ENCODE peak calls at places on chromosomes 3 and 15, in seven cellular contexts. S is stimulated activated CD4-positive, alpha-beta T cell treated with anti-CD3 and anti-CD28 coated beads, Interleukin-4, amount 100 ng/mL, for 48 hours; Y is NCI-H510A; O is endothelial cell; V is Caki2; G is neural progenitor cell; D is stimulated activated naive B cell treated with anti-CD40 and anti-IgM and Interleukin-4, amounts not matched to agents 10 μg/mL and 1 μg/mL and 100 μg/mL, for 72 hours. U is an unnamed sample.

GRCh38 chr3:120496278-120496975 is 45.6 kb upstream of the FSTL1 start:
- DNase-seq in S (no peak), Y (no peak), V (peak), D (no peak), O (no peak), G (no peak), U (no peak)

GRCh38 chr3:160475889-160476288 is 26.3 kb upstream of the TRIM59 start:
- DNase-seq in S (no peak), D (no peak), O (no peak), V (no peak), Y (no peak), G (no peak), U (no peak)

GRCh38 chr15:85620321-85621044 is 174.2 kb downstream of the KLHL25 start:
- DNase-seq in D (no peak), S (peak), Y (no peak), V (no peak), O (no peak), G (no peak), U (no peak)

GRCh38 chr3:169228522-169228921 is 435.0 kb downstream of the MECOM start:
- DNase-seq in S (no peak), G (no peak), Y (no peak), D (no peak), V (no peak), O (no peak), U (no peak)

GRCh38 chr3:156808025-156808424 is 18.1 kb upstream of the LEKR1 start:
- DNase-seq in G (no peak), O (no peak), Y (no peak), V (no peak), S (no peak), D (no peak), U (no peak)

GRCh38 chr15:30991301-30992072 is at the start of gene MTMR10:
- DNase-seq in V (peak), S (peak), O (peak), G (peak), D (peak), Y (peak), U (peak)

GRCh38 chr15:98077186-98077585 is 116.7 kb downstream of the ARRDC4 start:
- DNase-seq in S (no peak), Y (no peak), D (no peak), G (no peak), V (peak), O (no peak), U (no peak)

GRCh38 chr15:55361048-55361447 is 42.0 kb downstream of the PIGB start:
- DNase-seq in G (no peak), S (no peak), Y (no peak), V (no peak), O (no peak), D (no peak), U (no peak)

GRCh38 chr3:55461896-55462295 is 25.2 kb downstream of the WNT5A start:
- DNase-seq in G (no peak), Y (no peak), O (no peak), V (no peak), S (no peak), D (no peak), U (no peak)

GRCh38 chr15:60752973-60753720 is 274.2 kb upstream of the ICE2 start:
- DNase-seq in S (no peak), O (no peak), D (no peak), V (no peak), G (no peak), Y (no peak), U (no peak)

GRCh38 chr3:65689436-65689835 is 349.3 kb downstream of the MAGI1 start:
- DNase-seq in S (no peak), D (no peak), G (no peak), V (no peak), Y (no peak), O (no peak), U (peak)

GRCh38 chr3:3178498-3179328 is 778 bp downstream of the CRBN start:
- DNase-seq in Y (no peak), S (no peak), V (no peak), G (no peak), D (no peak), O (no peak), U (no peak)

GRCh38 chr3:139310474-139310933 is 33.3 kb upstream of the MRPS22 start:
- DNase-seq in S (no peak), G (no peak), Y (no peak), V (peak), D (no peak), O (no peak), U (no peak)

GRCh38 chr3:119220970-119221667 is 19.6 kb downstream of the B4GALT4 start:
- DNase-seq in S (no peak), O (no peak), G (no peak), D (no peak), Y (no peak), V (peak), U (no peak)

GRCh38 chr3:126087552-126088175 is 3.7 kb upstream of the SLC41A3 start:
- DNase-seq in G (peak), Y (no peak), V (peak), S (no peak), D (no peak), O (no peak), U (no peak)

GRCh38 chr3:171183042-171183441 is 156.5 kb upstream of the SLC2A2 start:
- DNase-seq in V (no peak), G (no peak), D (no peak), Y (no peak), S (no peak), O (peak), U (no peak)

GRCh38 chr15:60729850-60730458 is 251.0 kb upstream of the ICE2 start:
- DNase-seq in S (peak), O (no peak), Y (no peak), D (no peak), V (no peak), G (no peak), U (no peak)

GRCh38 chr3:169818330-169818729 is 5.6 kb upstream of the LRRC34 start:
- DNase-seq in D (no peak), Y (no peak), S (no peak), V (no peak), G (no peak), O (no peak), U (no peak)

GRCh38 chr3:67947808-67948508 is 293.5 kb upstream of the SUCLG2 start:
- DNase-seq in Y (peak), S (peak), V (peak), G (peak), D (no peak), O (peak), U (peak)

GRCh38 chr15:69193948-69194827 is 33.8 kb downstream of the GLCE start:
- DNase-seq in O (no peak), V (no peak), D (no peak), S (no peak), G (no peak), Y (no peak), U (no peak)

GRCh38 chr3:122021811-122022401 is at the start of gene ILDR1:
- DNase-seq in S (no peak), O (peak), G (peak), Y (peak), D (no peak), V (no peak), U (peak)

GRCh38 chr3:5347486-5347885 is 160.0 kb downstream of the EDEM1 start:
- DNase-seq in D (no peak), V (no peak), S (no peak), O (no peak), Y (no peak), G (no peak), U (no peak)

GRCh38 chr3:65836047-65836446 is 202.7 kb downstream of the MAGI1 start:
- DNase-seq in Y (no peak), S (no peak), O (no peak), V (no peak), G (no peak), D (no peak), U (no peak)

GRCh38 chr3:49276475-49277356 is at the start of gene C3orf62:
- DNase-seq in V (peak), O (peak), S (peak), D (peak), G (peak), Y (no peak), U (peak)

GRCh38 chr3:189340680-189341460 is 169.1 kb downstream of the TPRG1 start:
- DNase-seq in S (no peak), O (peak), Y (no peak), D (no peak), G (peak), V (no peak), U (peak)

GRCh38 chr15:70061086-70061370 is 36.7 kb downstream of the TLE3 start:
- DNase-seq in O (no peak), G (no peak), V (peak), S (no peak), Y (no peak), D (no peak), U (no peak)

GRCh38 chr3:117688583-117688982 is 979.0 kb downstream of the TUSC7 start:
- DNase-seq in S (no peak), D (no peak), G (no peak), Y (peak), V (no peak), O (no peak), U (peak)

GRCh38 chr3:111336511-111336910 is 205.5 kb upstream of the CD96 start:
- DNase-seq in S (no peak), Y (no peak), V (no peak), G (no peak), D (no peak), O (no peak), U (no peak)

GRCh38 chr3:161649900-161650484 is 153.4 kb downstream of the OTOL1 start:
- DNase-seq in O (no peak), S (no peak), D (no peak), G (no peak), Y (no peak), V (no peak), U (no peak)

GRCh38 chr15:66955871-66956585 is 109.4 kb upstream of the SMAD3 start:
- DNase-seq in V (peak), Y (no peak), O (no peak), G (no peak), D (no peak), S (no peak), U (no peak)